ENCODE peak calls at places on chromosomes 16 and 17, in five cellular contexts. N is GM12878, G is K562, A is H1, R is HepG2. D is an unnamed sample.
A peak's percentile ranks its signal among the peaks of the same experiment; 100 is the strongest.

GRCh38 chr17:63275318-63275967 is 170.7 kb downstream of the CYB561 start:
- DNase-seq in N (no peak), G (peak; percentile 28), A (no peak), R (peak; percentile 40), D (peak; percentile 99)

GRCh38 chr16:80273635-80274538 is 266.9 kb upstream of the DYNLRB2 start:
- DNase-seq in N (no peak), G (no peak), A (no peak), R (no peak), D (no peak)

GRCh38 chr16:4218202-4218601 is 23.7 kb downstream of the SRL start:
- DNase-seq in N (no peak), G (no peak), A (no peak), R (no peak), D (no peak)

GRCh38 chr16:9919460-9919859 is 262.8 kb downstream of the GRIN2A start:
- DNase-seq in N (no peak), G (no peak), A (no peak), R (no peak), D (no peak)

GRCh38 chr17:60971515-60972369 is 294.1 kb downstream of the BCAS3 start:
- DNase-seq in N (peak; percentile 4), G (peak; percentile 23), A (peak; percentile 5), R (peak; percentile 56), D (peak; percentile 51)

GRCh38 chr16:78842950-78843349 is 743.5 kb downstream of the WWOX start:
- DNase-seq in N (no peak), G (no peak), A (no peak), R (no peak), D (no peak)

GRCh38 chr17:43813386-43813785 is 19.6 kb downstream of the MPP3 start:
- DNase-seq in N (no peak), G (no peak), A (no peak), R (no peak), D (no peak)

GRCh38 chr16:58197314-58198012 is 443 bp downstream of the CSNK2A2 start:
- DNase-seq in N (no peak), G (peak; percentile 50), A (no peak), R (no peak), D (no peak)

GRCh38 chr17:42291136-42291535 is 2.8 kb downstream of the STAT5A start:
- DNase-seq in N (no peak), G (no peak), A (no peak), R (no peak), D (no peak)

GRCh38 chr16:86314402-86315025 is 195.8 kb upstream of the FOXF1 start:
- DNase-seq in N (no peak), G (no peak), A (no peak), R (no peak), D (no peak)

GRCh38 chr16:72876221-72876620 is 171.7 kb downstream of the ZFHX3 start:
- DNase-seq in N (peak; percentile 1), G (no peak), A (no peak), R (no peak), D (no peak)

GRCh38 chr17:15442316-15443185 is 24.9 kb downstream of the CDRT4 start:
- DNase-seq in N (no peak), G (no peak), A (no peak), R (no peak), D (no peak)

GRCh38 chr16:10902999-10903398 is 26.0 kb downstream of the CIITA start:
- DNase-seq in N (no peak), G (no peak), A (no peak), R (no peak), D (no peak)

GRCh38 chr17:16283705-16284104 is 66.7 kb downstream of the PIGL start:
- DNase-seq in N (no peak), G (no peak), A (no peak), R (no peak), D (no peak)

GRCh38 chr17:40316571-40317344 is 7.8 kb downstream of the RARA start:
- DNase-seq in N (no peak), G (no peak), A (no peak), R (peak; percentile 80), D (peak; percentile 40)

GRCh38 chr16:71479420-71479819 is 9.7 kb downstream of the ZNF19 start:
- DNase-seq in N (no peak), G (peak; percentile 56), A (no peak), R (peak; percentile 55), D (no peak)

GRCh38 chr17:67021718-67022450 is 22.5 kb upstream of the CACNG1 start:
- DNase-seq in N (no peak), G (no peak), A (no peak), R (no peak), D (no peak)

GRCh38 chr17:55348749-55349354 is 72.8 kb downstream of the MMD start:
- DNase-seq in N (no peak), G (peak; percentile 58), A (no peak), R (peak; percentile 69), D (peak; percentile 42)

GRCh38 chr17:7834554-7834890 is 505 bp downstream of the KDM6B start:
- DNase-seq in N (no peak), G (peak; percentile 28), A (no peak), R (peak; percentile 64), D (no peak)

DNA sequence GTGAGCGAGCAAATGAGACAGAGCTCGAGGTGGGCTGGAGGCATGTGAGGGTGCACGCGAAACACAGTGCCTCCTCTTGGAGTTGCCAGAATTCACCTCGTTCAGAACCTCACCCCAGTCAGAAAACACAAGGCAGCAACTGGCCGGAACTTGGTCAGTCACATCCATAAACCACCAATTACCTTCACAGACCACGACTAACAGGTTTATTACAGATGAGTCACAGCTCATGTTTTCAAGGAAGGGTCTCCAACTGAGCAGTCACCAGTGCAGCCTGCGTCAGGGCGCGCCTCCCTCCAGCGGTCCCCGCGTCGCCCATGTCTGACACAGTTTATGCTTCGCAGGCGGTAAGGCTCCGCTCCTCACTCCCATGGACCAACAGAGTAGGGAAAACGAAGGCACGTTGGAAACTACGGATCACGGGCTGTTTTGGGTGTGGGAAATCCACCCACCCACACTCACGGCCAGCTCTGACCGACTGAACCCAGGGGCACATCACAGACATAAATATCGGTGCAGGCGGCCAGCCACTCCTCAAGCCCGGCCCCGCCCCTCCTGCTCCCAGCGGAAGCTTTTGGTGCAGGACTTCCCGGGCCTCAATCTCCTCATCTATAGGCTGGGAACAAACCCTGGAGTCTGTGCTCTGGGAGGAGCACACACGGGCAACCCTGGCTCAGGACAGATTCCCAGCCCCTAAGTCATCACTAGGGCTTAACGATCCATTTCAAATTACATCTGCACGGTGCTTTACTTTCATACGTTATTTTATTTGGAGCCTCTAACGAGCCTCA is 126.2 kb downstream of the ZNF778 start:
- DNase-seq in N (no peak), G (no peak), A (no peak), R (no peak), D (peak; percentile 77)
- TF ChIP-seq POLR2A in N (no peak), G (no peak), A (no peak), R (no peak), D (no peak)

GRCh38 chr16:49858200-49859129 is 2.6 kb upstream of the ZNF423 start:
- DNase-seq in N (no peak), G (peak; percentile 19), A (no peak), R (no peak), D (no peak)
- TF ChIP-seq SIN3A in N (no peak), G (no peak), A (no peak), R (no peak), D (no peak)

GRCh38 chr16:53737563-53737962 is 33.6 kb downstream of the FTO start:
- DNase-seq in N (no peak), G (no peak), A (no peak), R (no peak), D (no peak)
- TF ChIP-seq POLR2A in N (no peak), G (no peak), A (no peak), R (no peak), D (no peak)

DNA sequence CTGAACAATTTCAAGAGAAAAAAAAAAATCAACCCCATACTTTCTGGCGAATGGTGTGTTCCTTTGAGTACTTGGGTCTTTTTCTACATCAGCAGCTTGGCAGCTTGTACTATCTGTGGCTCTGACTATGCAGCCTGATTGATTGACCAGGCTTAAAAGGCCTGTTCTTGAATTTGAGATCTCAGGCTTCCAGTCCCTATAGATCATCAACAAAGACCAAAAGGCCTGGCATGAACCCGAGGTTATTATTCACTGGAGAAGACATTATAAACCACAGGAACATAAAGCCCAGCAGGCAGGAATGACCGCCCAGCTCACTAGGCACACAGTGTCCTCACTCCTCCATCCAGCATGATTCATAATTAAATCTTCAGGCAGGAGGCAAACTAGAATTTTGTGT is 32.1 kb upstream of the CDH3 start:
- DNase-seq in N (no peak), G (no peak), A (no peak), R (no peak), D (no peak)
- TF ChIP-seq SIN3A in N (no peak), G (no peak), A (no peak), R (no peak), D (no peak)

GRCh38 chr17:21251611-21252010 is 1.6 kb downstream of the NATD1 start:
- DNase-seq in N (no peak), G (no peak), A (no peak), R (no peak), D (no peak)

GRCh38 chr17:21250719-21251305 is 2.4 kb downstream of the NATD1 start:
- DNase-seq in N (no peak), G (no peak), A (no peak), R (no peak), D (no peak)

GRCh38 chr17:21252289-21252874 is 828 bp downstream of the NATD1 start:
- DNase-seq in N (no peak), G (no peak), A (no peak), R (no peak), D (no peak)

GRCh38 chr17:21253646-21254441 is 634 bp upstream of the NATD1 start:
- DNase-seq in N (no peak), G (no peak), A (no peak), R (no peak), D (no peak)

DNA sequence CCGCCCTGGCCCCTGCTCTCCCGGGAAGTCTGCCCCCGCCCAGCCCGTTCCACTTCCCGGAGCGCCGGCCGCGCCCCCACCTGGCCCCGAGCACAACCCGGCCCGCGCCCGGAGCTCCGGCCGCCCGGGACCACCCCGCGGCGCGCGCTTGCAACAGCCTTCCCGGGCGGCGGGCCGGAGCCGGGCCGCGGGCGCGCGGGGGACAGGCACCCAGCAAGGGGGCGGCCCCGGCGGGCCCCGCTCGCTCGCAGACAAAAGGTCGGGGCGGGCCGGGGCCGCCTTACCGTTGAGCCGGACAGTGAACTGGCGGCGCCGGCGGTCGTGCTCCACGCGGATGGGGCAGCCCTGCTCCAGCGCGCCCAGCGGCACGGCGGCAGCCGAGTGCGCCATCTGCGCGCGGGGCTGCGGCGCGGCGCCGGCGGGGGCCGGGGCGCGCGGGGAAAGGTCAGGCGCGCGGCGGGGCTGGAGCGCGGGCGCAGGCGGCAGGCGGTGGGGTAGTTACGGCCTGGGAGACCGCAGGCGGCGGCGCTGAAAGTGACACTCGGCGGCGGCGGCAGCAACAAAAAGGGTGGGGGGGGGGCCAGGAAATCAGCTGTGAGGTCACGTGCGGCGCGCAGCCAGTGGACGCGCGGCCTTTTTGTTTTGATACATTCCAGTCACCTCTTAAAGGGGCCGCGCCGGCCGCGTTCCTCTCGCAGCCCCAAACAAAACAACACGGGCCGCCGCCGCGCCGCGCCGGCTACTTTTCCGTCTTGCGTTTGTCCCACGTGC is at the start of gene NATD1:
- DNase-seq in N (no peak), G (peak; percentile 84), A (peak; percentile 44), R (peak; percentile 68), D (peak; percentile 65)
- TF ChIP-seq POLR2A in N (peak; percentile 56), G (no peak), A (no peak), R (peak; percentile 46), D (no peak)